ENCODE peak calls at places on chromosomes 11 and 22, in seven cellular contexts. E is foreskin fibroblast; K is Caki2; Q is activated T-helper 1 cell treated with Interleukin-2 at 50 U/mL for 16 hours; Z is RPMI7951; B is naive thymus-derived CD8-positive, alpha-beta T cell; A is germinal center. N is an unnamed sample.

GRCh38 chr22:41619979-41620645 is 731 bp downstream of the DESI1 start:
- DNase-seq in E (no peak), A (peak; percentile 61), Q (peak; percentile 9), K (peak; percentile 50), Z (peak; percentile 16), B (peak; percentile 47), N (peak; percentile 23)

GRCh38 chr11:35146074-35146521 is 7.1 kb downstream of the CD44 start:
- DNase-seq in E (no peak), A (no peak), K (no peak), B (no peak), Z (peak; percentile 5), Q (peak; percentile 44), N (no peak)

GRCh38 chr11:63887600-63887999 is 29.4 kb downstream of the RCOR2 start:
- DNase-seq in K (no peak), Q (no peak), B (no peak), Z (no peak), A (no peak), E (no peak), N (no peak)

GRCh38 chr11:102280237-102280833 is 36.9 kb upstream of the BIRC3 start:
- DNase-seq in Q (no peak), E (no peak), K (no peak), Z (no peak), B (no peak), A (no peak), N (no peak)

GRCh38 chr11:102007567-102008437 is 39.4 kb upstream of the CFAP300 start:
- DNase-seq in K (peak; percentile 72), E (peak; percentile 20), A (peak; percentile 18), Q (no peak), Z (peak; percentile 56), B (peak; percentile 46), N (peak; percentile 53)

GRCh38 chr22:44448271-44448780 is 49.7 kb downstream of the RTL6 start:
- DNase-seq in B (no peak), Q (no peak), E (peak; percentile 82), K (peak; percentile 99), A (no peak), Z (peak; percentile 99), N (peak; percentile 97)

GRCh38 chr22:44386386-44387035 is 73.8 kb upstream of the SHISAL1 start:
- DNase-seq in Q (no peak), B (no peak), K (no peak), Z (no peak), E (no peak), A (no peak), N (no peak)

GRCh38 chr22:37172266-37173245 is 15.5 kb downstream of the C1QTNF6 start:
- DNase-seq in K (no peak), E (no peak), A (no peak), Q (no peak), B (no peak), Z (no peak), N (no peak)

GRCh38 chr22:33519140-33519973 is 400.9 kb downstream of the LARGE1 start:
- DNase-seq in B (no peak), Z (no peak), A (peak; percentile 78), K (peak; percentile 82), E (no peak), Q (no peak), N (peak; percentile 31)

GRCh38 chr11:5626191-5626590 is 1.4 kb downstream of the TRIM34 start:
- DNase-seq in A (no peak), Z (no peak), Q (no peak), E (peak; percentile 6), K (no peak), B (no peak), N (no peak)

GRCh38 chr11:62472063-62472884 is 53.4 kb downstream of the SCGB1A1 start:
- DNase-seq in B (no peak), E (peak; percentile 39), Q (no peak), K (peak; percentile 35), A (no peak), Z (peak; percentile 80), N (peak; percentile 65)

GRCh38 chr22:47645450-47645914 is 883.0 kb downstream of the TBC1D22A start:
- DNase-seq in Z (peak; percentile 35), E (no peak), B (no peak), K (no peak), Q (no peak), A (no peak), N (no peak)

GRCh38 chr11:118605116-118605867 is 2.1 kb upstream of the PHLDB1 start:
- DNase-seq in E (peak; percentile 97), K (no peak), Z (peak; percentile 93), B (no peak), A (no peak), Q (no peak), N (no peak)

GRCh38 chr22:47276219-47276843 is 513.9 kb downstream of the TBC1D22A start:
- DNase-seq in A (no peak), B (no peak), Q (no peak), K (peak; percentile 29), Z (no peak), E (no peak), N (no peak)

GRCh38 chr22:24578355-24579241 is 14.3 kb downstream of the LRRC75B start:
- DNase-seq in K (no peak), Q (no peak), Z (no peak), E (no peak), B (no peak), A (no peak), N (no peak)

N was measured in RCC 7860.